ENCODE peak calls at places on chromosome 13, in eight cellular contexts. One of them, this sample, is unnamed.

GRCh38 chr13:94300401-94300800 is 179.1 kb downstream of the DCT start:
- DNase-seq in HEK293T: no peak
- DNase-seq in activated CD8-positive, alpha-beta T cell treated with anti-CD3 and anti-CD28 coated beads for 36 hours: no peak
- DNase-seq in lung microvascular endothelial cell: no peak
- DNase-seq in left ventricle myocardium inferior: no peak
- DNase-seq in neuronal stem cell: no peak
- DNase-seq in WERI-Rb-1: no peak
- DNase-seq in activated gamma-delta T cell treated with anti-CD3 and anti-CD28 coated beads, Interleukin-2, amount 50 U/mL, for 16 hours: no peak
- DNase-seq in this sample: no peak

GRCh38 chr13:78258304-78258703 is 339.7 kb upstream of the EDNRB start:
- DNase-seq in neuronal stem cell: no peak
- DNase-seq in left ventricle myocardium inferior: no peak
- DNase-seq in activated CD8-positive, alpha-beta T cell treated with anti-CD3 and anti-CD28 coated beads for 36 hours: no peak
- DNase-seq in HEK293T: no peak
- DNase-seq in activated gamma-delta T cell treated with anti-CD3 and anti-CD28 coated beads, Interleukin-2, amount 50 U/mL, for 16 hours: no peak
- DNase-seq in lung microvascular endothelial cell: no peak
- DNase-seq in WERI-Rb-1: no peak
- DNase-seq in this sample: no peak

GRCh38 chr13:51636349-51636890 is 52.2 kb downstream of the WDFY2 start:
- DNase-seq in lung microvascular endothelial cell: peak; percentile 50
- DNase-seq in left ventricle myocardium inferior: no peak
- DNase-seq in HEK293T: no peak
- DNase-seq in WERI-Rb-1: no peak
- DNase-seq in activated CD8-positive, alpha-beta T cell treated with anti-CD3 and anti-CD28 coated beads for 36 hours: no peak
- DNase-seq in neuronal stem cell: no peak
- DNase-seq in activated gamma-delta T cell treated with anti-CD3 and anti-CD28 coated beads, Interleukin-2, amount 50 U/mL, for 16 hours: no peak
- DNase-seq in this sample: no peak

GRCh38 chr13:52968074-52968700 is 60.4 kb upstream of the OLFM4 start:
- DNase-seq in left ventricle myocardium inferior: peak; percentile 60
- DNase-seq in lung microvascular endothelial cell: peak; percentile 79
- DNase-seq in WERI-Rb-1: peak; percentile 67
- DNase-seq in neuronal stem cell: peak; percentile 70
- DNase-seq in activated CD8-positive, alpha-beta T cell treated with anti-CD3 and anti-CD28 coated beads for 36 hours: peak; percentile 77
- DNase-seq in HEK293T: peak; percentile 80
- DNase-seq in activated gamma-delta T cell treated with anti-CD3 and anti-CD28 coated beads, Interleukin-2, amount 50 U/mL, for 16 hours: peak; percentile 39
- DNase-seq in this sample: peak; percentile 30

GRCh38 chr13:75636339-75637095 is 387 bp downstream of the LMO7 start:
- DNase-seq in activated gamma-delta T cell treated with anti-CD3 and anti-CD28 coated beads, Interleukin-2, amount 50 U/mL, for 16 hours: peak; percentile 4
- DNase-seq in HEK293T: no peak
- DNase-seq in activated CD8-positive, alpha-beta T cell treated with anti-CD3 and anti-CD28 coated beads for 36 hours: peak; percentile 55
- DNase-seq in left ventricle myocardium inferior: peak; percentile 16
- DNase-seq in lung microvascular endothelial cell: peak; percentile 31
- DNase-seq in WERI-Rb-1: peak; percentile 20
- DNase-seq in neuronal stem cell: peak; percentile 32
- DNase-seq in this sample: peak; percentile 7

GRCh38 chr13:113762538-113762937 is 3.5 kb downstream of the TMEM255B start:
- DNase-seq in HEK293T: no peak
- DNase-seq in left ventricle myocardium inferior: no peak
- DNase-seq in lung microvascular endothelial cell: no peak
- DNase-seq in activated CD8-positive, alpha-beta T cell treated with anti-CD3 and anti-CD28 coated beads for 36 hours: no peak
- DNase-seq in WERI-Rb-1: peak; percentile 3
- DNase-seq in activated gamma-delta T cell treated with anti-CD3 and anti-CD28 coated beads, Interleukin-2, amount 50 U/mL, for 16 hours: no peak
- DNase-seq in neuronal stem cell: no peak
- DNase-seq in this sample: no peak

GRCh38 chr13:43319617-43320444 is 296.4 kb downstream of the DNAJC15 start:
- DNase-seq in left ventricle myocardium inferior: no peak
- DNase-seq in activated gamma-delta T cell treated with anti-CD3 and anti-CD28 coated beads, Interleukin-2, amount 50 U/mL, for 16 hours: no peak
- DNase-seq in WERI-Rb-1: no peak
- DNase-seq in activated CD8-positive, alpha-beta T cell treated with anti-CD3 and anti-CD28 coated beads for 36 hours: no peak
- DNase-seq in HEK293T: no peak
- DNase-seq in lung microvascular endothelial cell: no peak
- DNase-seq in neuronal stem cell: no peak
- DNase-seq in this sample: no peak

GRCh38 chr13:44068169-44068568 is 188.5 kb downstream of the LACC1 start:
- DNase-seq in neuronal stem cell: no peak
- DNase-seq in lung microvascular endothelial cell: no peak
- DNase-seq in activated gamma-delta T cell treated with anti-CD3 and anti-CD28 coated beads, Interleukin-2, amount 50 U/mL, for 16 hours: no peak
- DNase-seq in WERI-Rb-1: no peak
- DNase-seq in left ventricle myocardium inferior: no peak
- DNase-seq in activated CD8-positive, alpha-beta T cell treated with anti-CD3 and anti-CD28 coated beads for 36 hours: no peak
- DNase-seq in HEK293T: no peak
- DNase-seq in this sample: no peak

GRCh38 chr13:24631922-24632321 is 48.3 kb upstream of the ATP12A start:
- DNase-seq in activated CD8-positive, alpha-beta T cell treated with anti-CD3 and anti-CD28 coated beads for 36 hours: no peak
- DNase-seq in WERI-Rb-1: no peak
- DNase-seq in lung microvascular endothelial cell: no peak
- DNase-seq in HEK293T: no peak
- DNase-seq in activated gamma-delta T cell treated with anti-CD3 and anti-CD28 coated beads, Interleukin-2, amount 50 U/mL, for 16 hours: no peak
- DNase-seq in neuronal stem cell: no peak
- DNase-seq in left ventricle myocardium inferior: no peak
- DNase-seq in this sample: no peak

GRCh38 chr13:43905435-43906031 is 25.8 kb downstream of the LACC1 start:
- DNase-seq in WERI-Rb-1: peak; percentile 8
- DNase-seq in lung microvascular endothelial cell: peak; percentile 79
- DNase-seq in activated CD8-positive, alpha-beta T cell treated with anti-CD3 and anti-CD28 coated beads for 36 hours: peak; percentile 33
- DNase-seq in HEK293T: peak; percentile 35
- DNase-seq in neuronal stem cell: peak; percentile 54
- DNase-seq in activated gamma-delta T cell treated with anti-CD3 and anti-CD28 coated beads, Interleukin-2, amount 50 U/mL, for 16 hours: no peak
- DNase-seq in left ventricle myocardium inferior: no peak
- DNase-seq in this sample: peak; percentile 12

GRCh38 chr13:110308377-110309158 is 1.5 kb downstream of the COL4A2 start:
- DNase-seq in lung microvascular endothelial cell: peak; percentile 46
- DNase-seq in neuronal stem cell: peak; percentile 52
- DNase-seq in activated CD8-positive, alpha-beta T cell treated with anti-CD3 and anti-CD28 coated beads for 36 hours: no peak
- DNase-seq in WERI-Rb-1: peak; percentile 8
- DNase-seq in HEK293T: no peak
- DNase-seq in activated gamma-delta T cell treated with anti-CD3 and anti-CD28 coated beads, Interleukin-2, amount 50 U/mL, for 16 hours: no peak
- DNase-seq in left ventricle myocardium inferior: no peak
- DNase-seq in this sample: no peak

GRCh38 chr13:99991806-99992242 is 10.2 kb downstream of the ZIC2 start:
- DNase-seq in WERI-Rb-1: no peak
- DNase-seq in neuronal stem cell: peak; percentile 76
- DNase-seq in activated gamma-delta T cell treated with anti-CD3 and anti-CD28 coated beads, Interleukin-2, amount 50 U/mL, for 16 hours: no peak
- DNase-seq in HEK293T: no peak
- DNase-seq in activated CD8-positive, alpha-beta T cell treated with anti-CD3 and anti-CD28 coated beads for 36 hours: no peak
- DNase-seq in left ventricle myocardium inferior: no peak
- DNase-seq in lung microvascular endothelial cell: no peak
- DNase-seq in this sample: no peak

GRCh38 chr13:102799544-102800144 is 725 bp downstream of the BIVM start:
- DNase-seq in lung microvascular endothelial cell: peak; percentile 50
- DNase-seq in activated CD8-positive, alpha-beta T cell treated with anti-CD3 and anti-CD28 coated beads for 36 hours: peak; percentile 5
- DNase-seq in neuronal stem cell: peak; percentile 20
- DNase-seq in activated gamma-delta T cell treated with anti-CD3 and anti-CD28 coated beads, Interleukin-2, amount 50 U/mL, for 16 hours: no peak
- DNase-seq in WERI-Rb-1: peak; percentile 61
- DNase-seq in HEK293T: peak; percentile 7
- DNase-seq in left ventricle myocardium inferior: no peak
- DNase-seq in this sample: no peak

GRCh38 chr13:76812971-76813691 is 73.1 kb downstream of the KCTD12 start:
- DNase-seq in activated CD8-positive, alpha-beta T cell treated with anti-CD3 and anti-CD28 coated beads for 36 hours: no peak
- DNase-seq in HEK293T: no peak
- DNase-seq in neuronal stem cell: no peak
- DNase-seq in left ventricle myocardium inferior: peak; percentile 68
- DNase-seq in lung microvascular endothelial cell: peak; percentile 99
- DNase-seq in WERI-Rb-1: no peak
- DNase-seq in activated gamma-delta T cell treated with anti-CD3 and anti-CD28 coated beads, Interleukin-2, amount 50 U/mL, for 16 hours: no peak
- DNase-seq in this sample: no peak

GRCh38 chr13:48515732-48516131 is 17.1 kb downstream of the RCBTB2 start:
- DNase-seq in WERI-Rb-1: no peak
- DNase-seq in left ventricle myocardium inferior: no peak
- DNase-seq in activated gamma-delta T cell treated with anti-CD3 and anti-CD28 coated beads, Interleukin-2, amount 50 U/mL, for 16 hours: no peak
- DNase-seq in neuronal stem cell: no peak
- DNase-seq in HEK293T: no peak
- DNase-seq in lung microvascular endothelial cell: no peak
- DNase-seq in activated CD8-positive, alpha-beta T cell treated with anti-CD3 and anti-CD28 coated beads for 36 hours: no peak
- DNase-seq in this sample: no peak

GRCh38 chr13:109986851-109987250 is 200.5 kb upstream of the IRS2 start:
- DNase-seq in HEK293T: no peak
- DNase-seq in activated CD8-positive, alpha-beta T cell treated with anti-CD3 and anti-CD28 coated beads for 36 hours: no peak
- DNase-seq in WERI-Rb-1: no peak
- DNase-seq in neuronal stem cell: no peak
- DNase-seq in left ventricle myocardium inferior: no peak
- DNase-seq in activated gamma-delta T cell treated with anti-CD3 and anti-CD28 coated beads, Interleukin-2, amount 50 U/mL, for 16 hours: no peak
- DNase-seq in lung microvascular endothelial cell: no peak
- DNase-seq in this sample: no peak

GRCh38 chr13:94246495-94246894 is 233.0 kb downstream of the DCT start:
- DNase-seq in activated gamma-delta T cell treated with anti-CD3 and anti-CD28 coated beads, Interleukin-2, amount 50 U/mL, for 16 hours: no peak
- DNase-seq in activated CD8-positive, alpha-beta T cell treated with anti-CD3 and anti-CD28 coated beads for 36 hours: no peak
- DNase-seq in neuronal stem cell: no peak
- DNase-seq in HEK293T: no peak
- DNase-seq in lung microvascular endothelial cell: no peak
- DNase-seq in WERI-Rb-1: no peak
- DNase-seq in left ventricle myocardium inferior: no peak
- DNase-seq in this sample: no peak

GRCh38 chr13:106213028-106213427 is 322.4 kb downstream of the EFNB2 start:
- DNase-seq in activated CD8-positive, alpha-beta T cell treated with anti-CD3 and anti-CD28 coated beads for 36 hours: no peak
- DNase-seq in neuronal stem cell: peak; percentile 27
- DNase-seq in left ventricle myocardium inferior: no peak
- DNase-seq in lung microvascular endothelial cell: no peak
- DNase-seq in HEK293T: no peak
- DNase-seq in activated gamma-delta T cell treated with anti-CD3 and anti-CD28 coated beads, Interleukin-2, amount 50 U/mL, for 16 hours: no peak
- DNase-seq in WERI-Rb-1: no peak
- DNase-seq in this sample: no peak

GRCh38 chr13:21925720-21926119 is 254.8 kb downstream of the FGF9 start:
- DNase-seq in activated gamma-delta T cell treated with anti-CD3 and anti-CD28 coated beads, Interleukin-2, amount 50 U/mL, for 16 hours: no peak
- DNase-seq in left ventricle myocardium inferior: no peak
- DNase-seq in neuronal stem cell: no peak
- DNase-seq in lung microvascular endothelial cell: no peak
- DNase-seq in WERI-Rb-1: no peak
- DNase-seq in activated CD8-positive, alpha-beta T cell treated with anti-CD3 and anti-CD28 coated beads for 36 hours: no peak
- DNase-seq in HEK293T: no peak
- DNase-seq in this sample: no peak

GRCh38 chr13:21113851-21114306 is 52.5 kb upstream of the LATS2 start:
- DNase-seq in activated CD8-positive, alpha-beta T cell treated with anti-CD3 and anti-CD28 coated beads for 36 hours: no peak
- DNase-seq in WERI-Rb-1: no peak
- DNase-seq in left ventricle myocardium inferior: no peak
- DNase-seq in lung microvascular endothelial cell: no peak
- DNase-seq in HEK293T: no peak
- DNase-seq in activated gamma-delta T cell treated with anti-CD3 and anti-CD28 coated beads, Interleukin-2, amount 50 U/mL, for 16 hours: no peak
- DNase-seq in neuronal stem cell: no peak
- DNase-seq in this sample: no peak

This sample was measured in T follicular helper cell.